ENCODE peak calls at places on chromosome X, in four cellular contexts. A is NCI-H1436; X is stimulated activated CD4-positive, alpha-beta T cell treated with anti-CD3 and anti-CD28 coated beads, Interleukin-1b, Interleukin-23, amount 100 ng/mL, for 24 hours; K is pancreas. J is an unnamed sample.

GRCh38 chrX:155293771-155294170 is 29.5 kb upstream of the RAB39B start:
- DNase-seq in A (no peak), X (no peak), K (no peak), J (no peak)

GRCh38 chrX:118626346-118626745 is 101.1 kb upstream of the IL13RA1 start:
- DNase-seq in A (no peak), X (no peak), K (no peak), J (no peak)

GRCh38 chrX:101708180-101708579 is 48.5 kb upstream of the ARMCX2 start:
- DNase-seq in A (no peak), X (no peak), K (no peak), J (no peak)

GRCh38 chrX:148530464-148531077 is 30.2 kb downstream of the AFF2 start:
- DNase-seq in A (peak), X (no peak), K (no peak), J (no peak)

GRCh38 chrX:132171478-132171877 is 43.7 kb upstream of the FRMD7 start:
- DNase-seq in A (no peak), X (no peak), K (no peak), J (no peak)

GRCh38 chrX:38129366-38129765 is 91.3 kb downstream of the SRPX start:
- DNase-seq in A (no peak), X (no peak), K (no peak), J (no peak)

GRCh38 chrX:100085851-100086250 is 324.2 kb downstream of the PCDH19 start:
- DNase-seq in A (no peak), X (no peak), K (no peak), J (no peak)

GRCh38 chrX:21738950-21739287 is 19.0 kb downstream of the SMPX start:
- DNase-seq in A (no peak), X (no peak), K (no peak), J (no peak)

GRCh38 chrX:12065251-12065650 is 73.0 kb upstream of the FRMPD4 start:
- DNase-seq in A (no peak), X (no peak), K (no peak), J (no peak)

GRCh38 chrX:65932173-65933084 is 107.5 kb downstream of the VSIG4 start:
- DNase-seq in A (no peak), X (no peak), K (no peak), J (no peak)